ENCODE peak calls at places on chromosomes 3 and 15, in four cellular contexts. Z, S, U and B are unnamed samples.

GRCh38 chr3:46359748-46360509 is 6.0 kb downstream of the CCR2 start:
- DNase-seq in Z (no peak), S (no peak), U (no peak), B (no peak)

GRCh38 chr3:73774645-73775044 is 149.9 kb upstream of the PDZRN3 start:
- DNase-seq in Z (no peak), S (no peak), U (no peak), B (no peak)

GRCh38 chr15:68441045-68441743 is 9.2 kb upstream of the ITGA11 start:
- DNase-seq in Z (no peak), S (no peak), U (peak; percentile 44), B (no peak)

GRCh38 chr3:71163216-71163918 is 420.2 kb downstream of the FOXP1 start:
- DNase-seq in Z (no peak), S (no peak), U (no peak), B (no peak)

GRCh38 chr3:151580592-151580991 is 119.7 kb upstream of the IGSF10 start:
- DNase-seq in Z (no peak), S (peak; percentile 24), U (peak; percentile 49), B (no peak)

GRCh38 chr3:114632757-114633424 is 339.1 kb downstream of the TIGIT start:
- DNase-seq in Z (no peak), S (no peak), U (no peak), B (no peak)

GRCh38 chr3:178618197-178618596 is 82.0 kb downstream of the KCNMB2 start:
- DNase-seq in Z (no peak), S (peak; percentile 37), U (no peak), B (no peak)

GRCh38 chr15:51908312-51908711 is 63.3 kb downstream of the LEO1 start:
- DNase-seq in Z (no peak), S (no peak), U (no peak), B (no peak)

GRCh38 chr15:78671626-78672211 is 30.7 kb upstream of the CHRNB4 start:
- DNase-seq in Z (no peak), S (no peak), U (no peak), B (no peak)

GRCh38 chr15:49645937-49646336 is 25.1 kb downstream of the DTWD1 start:
- DNase-seq in Z (no peak), S (no peak), U (no peak), B (peak; percentile 3)

GRCh38 chr15:78418239-78418638 is 19.8 kb upstream of the IREB2 start:
- DNase-seq in Z (no peak), S (no peak), U (no peak), B (no peak)

GRCh38 chr15:91412529-91412928 is 312.5 kb downstream of the SV2B start:
- DNase-seq in Z (no peak), S (no peak), U (no peak), B (no peak)

GRCh38 chr3:4821975-4822374 is 157.3 kb upstream of the BHLHE40 start:
- DNase-seq in Z (no peak), S (no peak), U (no peak), B (peak; percentile 71)

GRCh38 chr3:179768080-179768479 is 115.2 kb downstream of the USP13 start:
- DNase-seq in Z (no peak), S (peak; percentile 64), U (peak; percentile 32), B (peak; percentile 23)

GRCh38 chr15:27482344-27482743 is 511.4 kb downstream of the GABRG3 start:
- DNase-seq in Z (no peak), S (no peak), U (no peak), B (no peak)

GRCh38 chr3:108218811-108219210 is 3.4 kb downstream of the IFT57 start:
- DNase-seq in Z (no peak), S (no peak), U (no peak), B (no peak)

GRCh38 chr15:40002295-40002694 is 36.7 kb downstream of the SRP14 start:
- DNase-seq in Z (no peak), S (peak; percentile 77), U (peak; percentile 8), B (peak; percentile 71)

GRCh38 chr15:60777558-60777957 is 298.6 kb upstream of the ICE2 start:
- DNase-seq in Z (no peak), S (no peak), U (no peak), B (no peak)

GRCh38 chr15:29631076-29632070 is 190.9 kb downstream of the TJP1 start:
- DNase-seq in Z (peak; percentile 83), S (no peak), U (no peak), B (peak; percentile 73)

GRCh38 chr15:69807752-69808151 is 290.0 kb downstream of the TLE3 start:
- DNase-seq in Z (no peak), S (peak; percentile 23), U (no peak), B (peak; percentile 31)

GRCh38 chr3:83821526-83821925 is 1137.3 kb upstream of the CADM2 start:
- DNase-seq in Z (no peak), S (no peak), U (no peak), B (no peak)

GRCh38 chr15:72796515-72797337 is 13.2 kb upstream of the ADPGK start:
- DNase-seq in Z (peak; percentile 83), S (peak; percentile 77), U (no peak), B (peak; percentile 43)

GRCh38 chr15:38899300-38899699 is 334.7 kb upstream of the RASGRP1 start:
- DNase-seq in Z (no peak), S (no peak), U (peak; percentile 65), B (no peak)

GRCh38 chr3:23611737-23612295 is 193.9 kb upstream of the UBE2E1 start:
- DNase-seq in Z (peak; percentile 66), S (peak; percentile 40), U (peak; percentile 29), B (peak; percentile 9)

GRCh38 chr3:111668912-111669488 is 73.9 kb upstream of the ZBED2 start:
- DNase-seq in Z (no peak), S (peak; percentile 74), U (peak; percentile 37), B (peak; percentile 64)

GRCh38 chr3:106332884-106333283 is 464.1 kb upstream of the CBLB start:
- DNase-seq in Z (no peak), S (no peak), U (no peak), B (no peak)

GRCh38 chr3:186511245-186511644 is 32.9 kb downstream of the CRYGS start:
- DNase-seq in Z (no peak), S (no peak), U (no peak), B (no peak)

GRCh38 chr3:33196538-33196937 is 22.1 kb downstream of the SUSD5 start:
- DNase-seq in Z (no peak), S (peak; percentile 10), U (no peak), B (no peak)

GRCh38 chr15:85972805-85973540 is 106.7 kb upstream of the AGBL1 start:
- DNase-seq in Z (no peak), S (peak; percentile 18), U (no peak), B (no peak)

GRCh38 chr15:85964471-85964870 is 115.2 kb upstream of the AGBL1 start:
- DNase-seq in Z (no peak), S (no peak), U (no peak), B (no peak)

GRCh38 chr15:85963262-85963760 is 116.4 kb upstream of the AGBL1 start:
- DNase-seq in Z (no peak), S (no peak), U (no peak), B (no peak)

DNA sequence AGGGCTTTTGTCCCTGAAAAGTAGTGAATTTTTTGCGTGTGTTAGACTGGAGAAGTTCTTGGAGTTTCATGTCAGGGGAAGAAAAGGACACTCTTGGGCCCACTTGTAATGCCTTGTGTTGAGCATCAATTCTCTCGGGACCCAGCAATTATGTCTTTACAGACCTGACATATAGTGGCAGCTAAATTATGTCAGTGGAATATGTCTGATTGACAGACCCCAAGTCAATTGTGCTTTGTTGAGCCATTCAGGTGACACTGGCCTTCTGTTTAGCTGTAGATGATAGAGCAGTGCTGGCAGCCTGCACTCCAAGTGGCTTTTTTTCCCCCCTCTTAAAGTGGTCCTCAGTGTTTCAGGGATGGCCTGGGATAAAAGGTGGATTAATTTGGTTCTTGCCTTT is 112.1 kb upstream of the AGBL1 start:
- DNase-seq in Z (no peak), S (no peak), U (no peak), B (no peak)
- H3K9me3 ChIP-seq in Z (no peaks in the 10 kb centered on the region), S (no peaks in the 10 kb centered on the region), U (no peaks in the 10 kb centered on the region), B (no peaks in the 10 kb centered on the region)

GRCh38 chr15:42036112-42036905 is 15.5 kb upstream of the PLA2G4E start:
- DNase-seq in Z (no peak), S (no peak), U (no peak), B (no peak)

GRCh38 chr15:42036991-42037390 is 16.1 kb upstream of the PLA2G4E start:
- DNase-seq in Z (no peak), S (no peak), U (no peak), B (no peak)

GRCh38 chr15:42034628-42035177 is 13.9 kb upstream of the PLA2G4E start:
- DNase-seq in Z (no peak), S (no peak), U (no peak), B (no peak)

GRCh38 chr15:42033214-42033873 is 12.5 kb upstream of the PLA2G4E start:
- DNase-seq in Z (no peak), S (no peak), U (no peak), B (no peak)

DNA sequence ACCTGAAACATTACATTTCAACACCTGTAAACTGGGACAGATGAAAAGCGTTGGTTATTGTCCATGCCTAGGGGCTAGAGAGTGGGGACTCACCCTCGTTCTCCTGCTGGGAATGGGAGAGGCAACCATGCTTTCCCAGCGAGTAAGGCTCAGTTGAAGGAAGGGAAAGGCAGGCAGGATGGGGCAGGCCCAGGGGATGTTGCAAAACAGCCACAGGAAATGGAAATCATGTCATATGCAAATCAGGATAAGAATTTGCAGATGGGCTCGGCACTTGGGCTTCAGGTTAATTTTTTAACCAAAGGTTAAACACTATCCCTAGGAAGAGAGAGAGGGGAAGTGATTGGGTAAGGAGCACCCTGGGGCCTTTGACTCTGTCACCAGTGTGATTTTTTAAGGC is 14.5 kb upstream of the PLA2G4E start:
- DNase-seq in Z (no peak), S (peak; percentile 28), U (no peak), B (no peak)
- H3K4me3 ChIP-seq in Z (no peak overlapping the region), S (no peak overlapping the region), U (no peak overlapping the region), B (no peak overlapping the region)

DNA sequence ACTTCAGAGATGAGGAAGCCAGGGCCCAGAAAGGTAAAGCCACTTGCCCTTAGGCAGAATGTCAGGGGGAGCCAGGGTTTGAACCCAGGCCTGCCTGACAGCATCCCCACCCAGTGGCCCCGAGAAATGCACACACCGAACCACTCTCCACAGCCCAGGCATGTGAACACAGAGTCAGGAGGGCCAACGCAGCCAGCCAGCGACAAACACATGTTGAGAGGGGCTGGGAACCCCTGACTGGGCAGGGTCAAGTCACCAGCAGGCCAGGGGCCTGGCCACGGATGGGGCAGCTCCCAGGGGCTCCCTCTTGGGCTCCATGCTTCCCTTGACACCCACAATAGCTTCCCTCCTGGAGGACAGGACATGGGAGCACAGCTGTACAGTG is 5.1 kb upstream of the GRIP2 start:
- DNase-seq in Z (no peak), S (no peak), U (no peak), B (no peak)
- H3K27ac ChIP-seq in Z (no peak overlapping the region), S (no peak overlapping the region), U (no peak overlapping the region), B (no peak overlapping the region)

DNA sequence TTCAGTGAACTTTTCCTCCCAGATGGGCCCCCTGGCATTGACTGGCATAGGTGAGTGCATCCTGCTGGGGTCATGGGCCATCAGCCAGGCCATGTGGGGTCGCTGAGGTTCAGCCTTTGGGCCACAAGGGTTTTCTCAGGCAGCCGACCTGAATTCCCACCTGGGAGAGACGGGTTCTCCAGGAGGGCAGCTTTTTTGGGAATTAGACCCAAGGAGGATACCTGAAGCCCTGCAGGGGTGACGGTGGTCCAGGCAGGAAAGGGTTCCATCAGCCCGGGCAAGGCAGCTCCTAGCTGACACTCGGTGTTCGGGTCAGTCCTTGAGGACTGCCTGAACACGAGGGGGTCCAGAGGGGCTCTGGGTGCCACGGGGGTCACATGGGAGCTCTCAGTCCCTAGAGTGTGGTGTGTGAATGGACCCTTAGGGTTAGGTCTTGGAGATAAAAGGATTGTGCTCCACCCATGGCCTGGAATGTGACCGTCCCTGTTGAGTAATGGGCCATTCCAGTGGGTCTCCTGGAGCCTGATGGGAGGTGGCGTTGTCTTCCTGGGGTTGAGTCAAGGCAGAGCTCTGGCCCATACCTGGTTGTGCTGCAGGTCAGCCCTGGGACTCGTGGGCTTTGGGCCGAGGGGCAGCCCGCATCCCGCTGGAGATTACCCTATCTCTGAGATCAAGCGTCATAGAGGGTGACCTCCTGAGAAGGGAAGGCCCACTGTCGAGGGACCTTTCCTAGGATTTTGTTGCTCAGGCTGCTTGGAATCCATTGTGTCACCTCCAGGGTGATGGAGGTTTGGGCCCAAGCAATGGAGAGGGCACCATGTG is 192.8 kb downstream of the UBE3A start:
- DNase-seq in Z (peak; percentile 21), S (no peak), U (no peak), B (no peak)
- H3K9me3 ChIP-seq in Z (no peaks in the 10 kb centered on the region), S (no peaks in the 10 kb centered on the region), U (peaks cover 99% of the 10 kb centered on the region), B (peaks cover 7% of the 10 kb centered on the region)